ENCODE peak calls at places on chromosomes 3 and 15, in nine cellular contexts. E is AG08396; X is NCI-H748 treated with DMSO at 0.1 percent for 48 hours; K is Jurkat, Clone E6-1; U is C1 segment of cervical spinal cord; N is posterior cingulate gyrus; Q is occipital lobe; Y is EL; M is WTC11. F is an unnamed sample.

GRCh38 chr15:79743032-79743431 is 153.8 kb downstream of the MTHFS start:
- DNase-seq in E (no peak), X (no peak), K (no peak), U (no peak), N (no peak), Q (no peak), Y (peak; percentile 46), M (no peak), F (no peak)

GRCh38 chr15:85869124-85869523 is 74.4 kb upstream of the KLHL25 start:
- DNase-seq in E (no peak), X (no peak), K (no peak), U (no peak), N (no peak), Q (no peak), Y (no peak), M (no peak), F (no peak)

GRCh38 chr15:34318277-34319079 is 19.1 kb downstream of the SLC12A6 start:
- DNase-seq in E (peak; percentile 64), X (peak; percentile 45), K (no peak), U (no peak), N (no peak), Q (no peak), Y (peak; percentile 70), M (peak; percentile 25), F (no peak)

GRCh38 chr3:197298858-197299854 is 744 bp upstream of the DLG1 start:
- DNase-seq in E (peak; percentile 15), X (peak; percentile 33), K (no peak), U (no peak), N (no peak), Q (no peak), Y (no peak), M (peak; percentile 69), F (no peak)

GRCh38 chr15:96622714-96623113 is 292.2 kb downstream of the NR2F2 start:
- DNase-seq in E (no peak), X (no peak), K (peak; percentile 14), U (no peak), N (no peak), Q (no peak), Y (no peak), M (no peak), F (no peak)

GRCh38 chr3:62587579-62588031 is 214.3 kb upstream of the FEZF2 start:
- DNase-seq in E (peak; percentile 41), X (no peak), K (no peak), U (no peak), N (no peak), Q (no peak), Y (peak; percentile 98), M (no peak), F (no peak)

GRCh38 chr3:2172561-2173171 is 74.0 kb downstream of the CNTN4 start:
- DNase-seq in E (no peak), X (peak; percentile 93), K (no peak), U (no peak), N (no peak), Q (no peak), Y (no peak), M (no peak), F (no peak)

GRCh38 chr3:37967252-37967881 is 23.2 kb upstream of the VILL start:
- DNase-seq in E (peak; percentile 74), X (peak; percentile 3), K (peak; percentile 51), U (no peak), N (peak; percentile 61), Q (no peak), Y (peak; percentile 69), M (peak; percentile 85), F (no peak)

GRCh38 chr15:70101459-70102113 is 3.9 kb upstream of the TLE3 start:
- DNase-seq in E (peak; percentile 87), X (no peak), K (peak; percentile 81), U (no peak), N (no peak), Q (no peak), Y (peak; percentile 77), M (peak; percentile 64), F (no peak)